ENCODE peak calls at places on chromosomes 16 and 17, in eight cellular contexts. S is A549, X is left lung, A is breast epithelium, R is uterus, C is dorsolateral prefrontal cortex, E is cardiac muscle cell, L is fibroblast of lung. I is an unnamed sample.

GRCh38 chr16:13767215-13767614 is 152.7 kb upstream of the ERCC4 start:
- DNase-seq in S (no peak), X (no peak), A (no peak), R (no peak), C (no peak), E (peak), L (no peak), I (no peak)

GRCh38 chr16:11004957-11005610 is 60.7 kb downstream of the CLEC16A start:
- DNase-seq in S (no peak), X (no peak), A (no peak), R (no peak), C (no peak), E (no peak), L (peak), I (no peak)

GRCh38 chr17:39099686-39100293 is 51.6 kb downstream of the PLXDC1 start:
- DNase-seq in S (no peak), X (no peak), A (no peak), R (peak), C (no peak), E (peak), L (peak), I (no peak)

GRCh38 chr16:31529398-31530312 is 2.0 kb downstream of the AHSP start:
- DNase-seq in S (no peak), X (no peak), A (no peak), R (peak), C (no peak), E (peak), L (no peak), I (no peak)

GRCh38 chr16:81666102-81666501 is 113.0 kb upstream of the PLCG2 start:
- DNase-seq in S (no peak), X (no peak), A (no peak), R (no peak), C (no peak), E (no peak), L (no peak), I (no peak)

GRCh38 chr17:19364699-19365498 is 2.4 kb upstream of the B9D1 start:
- DNase-seq in S (no peak), X (no peak), A (no peak), R (no peak), C (peak), E (peak), L (peak), I (no peak)

GRCh38 chr16:85205747-85206471 is 93.6 kb upstream of the CIBAR2 start:
- DNase-seq in S (no peak), X (peak), A (no peak), R (peak), C (no peak), E (peak), L (peak), I (no peak)

GRCh38 chr16:71356051-71356740 is 2.3 kb upstream of the CALB2 start:
- DNase-seq in S (no peak), X (no peak), A (no peak), R (no peak), C (no peak), E (no peak), L (no peak), I (no peak)

GRCh38 chr16:50213939-50214519 is 52.3 kb upstream of the ADCY7 start:
- DNase-seq in S (peak), X (no peak), A (no peak), R (no peak), C (no peak), E (peak), L (no peak), I (no peak)

GRCh38 chr17:65529761-65530157 is 31.7 kb downstream of the AXIN2 start:
- DNase-seq in S (no peak), X (no peak), A (no peak), R (no peak), C (no peak), E (no peak), L (no peak), I (no peak)

GRCh38 chr17:58388302-58389190 is 28.8 kb downstream of the RNF43 start:
- DNase-seq in S (no peak), X (no peak), A (no peak), R (no peak), C (no peak), E (no peak), L (peak), I (no peak)

GRCh38 chr16:159136-159849 is 6.5 kb upstream of the HBM start:
- DNase-seq in S (no peak), X (no peak), A (no peak), R (no peak), C (no peak), E (no peak), L (no peak), I (no peak)

GRCh38 chr16:10708969-10709368 is 14.2 kb upstream of the TEKT5 start:
- DNase-seq in S (no peak), X (no peak), A (no peak), R (no peak), C (no peak), E (no peak), L (no peak), I (no peak)

GRCh38 chr17:33013596-33014375 is 22.1 kb downstream of the SPACA3 start:
- DNase-seq in S (no peak), X (no peak), A (no peak), R (no peak), C (peak), E (no peak), L (peak), I (no peak)

GRCh38 chr16:81094771-81095251 is 1.4 kb downstream of the GCSH start:
- DNase-seq in S (no peak), X (no peak), A (no peak), R (no peak), C (no peak), E (no peak), L (peak), I (no peak)

GRCh38 chr17:77857613-77858012 is 100.9 kb upstream of the TNRC6C start:
- DNase-seq in S (no peak), X (no peak), A (no peak), R (no peak), C (no peak), E (no peak), L (peak), I (no peak)
- TF ChIP-seq CTCF in S (no peak), X (no peak), A (no peak), R (no peak), C (no peak), E (no peak), L (no peak), I (no peak)

GRCh38 chr17:59623151-59623550 is 3.5 kb downstream of the CLTC start:
- DNase-seq in S (no peak), X (no peak), A (no peak), R (no peak), C (no peak), E (no peak), L (no peak), I (no peak)
- H3K4me3 ChIP-seq in S (peak), X (peak), A (peak), R (no peak), C (peak), E (no peak), L (peak), I (peak)

DNA sequence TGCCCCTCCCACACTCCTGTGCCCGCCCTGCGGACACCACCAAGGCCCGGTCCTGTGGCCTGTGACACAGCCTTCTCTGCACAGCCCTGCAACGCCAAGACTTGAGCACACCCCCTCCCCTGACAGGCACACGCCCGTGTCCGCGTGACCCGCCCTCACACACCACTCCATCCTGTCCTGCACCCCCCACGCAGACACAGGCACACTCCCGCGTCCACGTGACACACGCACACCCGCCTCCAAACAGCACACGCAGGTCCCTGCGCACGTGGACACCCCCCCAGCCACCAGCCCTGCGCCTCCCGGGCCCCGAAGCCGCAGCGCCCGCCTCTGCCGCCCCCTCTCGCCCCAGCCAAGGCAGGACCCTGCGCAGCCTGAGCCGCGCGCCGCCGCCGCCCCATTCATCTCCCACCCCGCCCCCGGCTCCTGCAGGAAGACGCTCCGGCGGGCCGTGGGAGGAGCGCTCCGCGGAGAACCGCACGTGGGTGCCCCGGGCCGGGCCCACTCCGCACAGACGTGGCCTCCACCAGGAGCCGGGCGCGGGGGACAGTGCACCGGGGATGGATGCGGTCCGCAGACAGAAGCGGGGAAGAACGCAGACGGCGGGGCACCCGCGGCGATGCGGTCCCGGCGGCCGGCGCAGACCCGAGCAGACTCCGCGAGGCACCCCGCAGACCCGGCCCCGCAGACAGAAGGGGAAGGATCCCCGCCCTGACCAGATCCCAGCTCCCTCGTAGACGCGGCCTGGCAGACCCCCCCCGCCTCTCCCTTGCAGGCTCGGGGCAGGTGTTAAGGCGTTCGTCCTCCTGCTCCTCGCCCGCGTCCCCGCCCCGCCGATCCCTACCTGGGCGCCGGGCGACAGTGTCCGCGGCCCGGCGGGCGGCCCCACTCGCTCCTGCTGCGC is 506 bp downstream of the CAMKK1 start:
- DNase-seq in S (peak), X (peak), A (peak), R (peak), C (peak), E (peak), L (peak), I (no peak)
- TF ChIP-seq CTCF in S (no peak), X (no peak), A (no peak), R (no peak), C (no peak), E (no peak), L (no peak), I (no peak)

GRCh38 chr16:21708533-21709115 is 44.9 kb downstream of the OTOA start:
- DNase-seq in S (peak), X (no peak), A (peak), R (peak), C (peak), E (peak), L (peak), I (peak)

GRCh38 chr16:21713549-21714368 is 50.0 kb downstream of the OTOA start:
- DNase-seq in S (no peak), X (no peak), A (no peak), R (no peak), C (no peak), E (no peak), L (no peak), I (no peak)

GRCh38 chr16:21710938-21711337 is 47.2 kb downstream of the OTOA start:
- DNase-seq in S (no peak), X (no peak), A (no peak), R (no peak), C (no peak), E (no peak), L (no peak), I (no peak)
- H3K4me3 ChIP-seq in S (no peak), X (no peak), A (no peak), R (no peak), C (no peak), E (no peak), L (no peak), I (no peak)

GRCh38 chr16:67907397-67907796 is 14.3 kb downstream of the PSKH1 start:
- DNase-seq in S (no peak), X (no peak), A (no peak), R (no peak), C (no peak), E (no peak), L (no peak), I (no peak)

GRCh38 chr16:67915831-67916723 is 15.6 kb downstream of the CTRL start:
- DNase-seq in S (no peak), X (no peak), A (no peak), R (no peak), C (no peak), E (no peak), L (peak), I (no peak)

GRCh38 chr16:67909056-67909742 is 16.1 kb downstream of the PSKH1 start:
- DNase-seq in S (no peak), X (no peak), A (no peak), R (no peak), C (no peak), E (no peak), L (no peak), I (no peak)

GRCh38 chr16:67914758-67915622 is 16.7 kb downstream of the CTRL start:
- DNase-seq in S (no peak), X (no peak), A (no peak), R (no peak), C (no peak), E (no peak), L (no peak), I (no peak)

GRCh38 chr16:67910162-67910561 is 17.1 kb downstream of the PSKH1 start:
- DNase-seq in S (no peak), X (no peak), A (no peak), R (no peak), C (peak), E (no peak), L (peak), I (no peak)
- TF ChIP-seq CTCF in S (no peak), X (no peak), A (no peak), R (no peak), C (peak), E (no peak), L (no peak), I (no peak)

GRCh38 chr16:55821210-55821609 is 11.7 kb downstream of the CES1 start:
- DNase-seq in S (no peak), X (no peak), A (no peak), R (no peak), C (no peak), E (no peak), L (no peak), I (no peak)

GRCh38 chr16:55822280-55822810 is 10.6 kb downstream of the CES1 start:
- DNase-seq in S (no peak), X (no peak), A (no peak), R (no peak), C (no peak), E (no peak), L (no peak), I (no peak)

GRCh38 chr16:55824473-55824872 is 8.4 kb downstream of the CES1 start:
- DNase-seq in S (no peak), X (no peak), A (no peak), R (no peak), C (no peak), E (no peak), L (no peak), I (no peak)

GRCh38 chr16:55828680-55829079 is 4.2 kb downstream of the CES1 start:
- DNase-seq in S (no peak), X (no peak), A (no peak), R (no peak), C (no peak), E (no peak), L (no peak), I (no peak)

DNA sequence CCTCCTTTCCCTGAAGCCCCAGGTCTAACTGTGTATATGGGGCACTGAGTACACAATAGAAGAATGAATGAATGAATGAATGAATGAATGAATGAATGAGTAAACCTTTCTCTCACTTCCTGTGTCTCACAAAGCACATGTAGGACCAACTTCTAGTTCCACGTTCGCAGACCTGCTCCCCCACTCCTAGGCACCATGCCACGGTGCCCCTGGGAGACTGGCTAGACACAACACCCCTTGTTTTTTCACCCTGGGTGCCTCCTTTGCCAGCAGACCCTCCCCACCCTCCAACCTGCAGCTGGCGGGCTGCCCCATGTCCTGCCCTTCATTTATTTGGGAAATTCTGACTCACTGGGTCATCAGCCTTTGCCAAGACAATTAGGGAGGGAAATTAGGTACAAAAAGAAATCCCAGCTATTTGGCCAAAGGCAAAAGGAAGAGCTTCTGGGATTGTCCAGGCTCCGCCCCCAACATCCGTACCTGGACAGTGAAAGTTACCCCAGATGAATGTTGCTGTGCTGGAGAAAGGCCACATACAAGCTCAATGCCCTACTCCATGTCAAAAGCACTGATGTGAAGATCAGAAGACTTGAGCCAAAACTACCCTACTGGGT is 7.7 kb downstream of the CES1 start:
- DNase-seq in S (no peak), X (no peak), A (no peak), R (no peak), C (no peak), E (no peak), L (no peak), I (no peak)
- H3K4me3 ChIP-seq in S (no peak), X (no peak), A (no peak), R (no peak), C (no peak), E (no peak), L (no peak), I (no peak)

DNA sequence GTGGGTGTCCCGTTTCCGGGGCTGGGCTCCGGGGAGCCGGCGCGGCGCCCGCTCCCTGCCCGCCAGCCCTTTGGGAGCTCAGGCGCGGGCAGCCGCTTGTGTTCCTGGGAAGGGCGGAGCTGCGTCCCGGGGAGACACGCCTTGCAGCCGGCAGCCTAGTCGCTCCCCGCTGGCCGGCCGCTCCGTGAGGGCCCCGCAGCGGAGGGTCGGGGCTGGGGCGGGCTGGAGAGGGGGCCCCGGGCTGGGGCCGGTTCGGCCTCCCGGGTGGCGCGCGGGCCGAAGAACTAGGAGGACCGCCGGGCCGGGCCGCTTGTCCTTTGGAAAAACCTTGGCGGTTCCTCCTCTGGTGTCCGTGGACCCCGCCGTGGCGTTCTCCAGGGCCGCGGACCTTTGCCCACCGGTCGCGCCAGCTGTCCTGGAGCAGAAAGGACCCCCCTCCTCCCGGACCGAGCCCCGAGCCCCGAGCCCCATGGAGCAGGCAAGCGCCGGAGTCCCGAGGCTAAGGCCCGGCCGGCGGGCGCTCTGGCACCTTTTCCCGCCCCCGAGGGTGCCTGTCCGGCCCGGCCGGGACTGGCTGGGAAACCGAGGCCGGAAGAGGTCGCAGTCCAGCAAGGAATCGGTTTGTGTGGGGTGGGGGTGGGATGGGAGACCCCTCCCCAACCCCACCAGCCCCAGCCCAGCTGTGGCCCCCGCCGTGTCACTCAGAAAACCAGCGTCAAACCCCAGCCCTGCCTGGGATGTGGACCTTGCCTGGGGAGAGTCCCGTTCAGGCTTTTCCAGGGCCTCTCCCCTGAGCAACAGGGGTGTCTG is 6.8 kb upstream of the TBC1D3B start:
- DNase-seq in S (peak), X (peak), A (peak), R (peak), C (peak), E (peak), L (peak), I (no peak)
- TF ChIP-seq CTCF in S (no peak), X (no peak), A (no peak), R (no peak), C (no peak), E (no peak), L (no peak), I (no peak)

GRCh38 chr17:71378036-71378435 is 742.8 kb upstream of the SOX9 start:
- DNase-seq in S (no peak), X (no peak), A (no peak), R (no peak), C (no peak), E (no peak), L (no peak), I (no peak)

GRCh38 chr17:71379512-71379911 is 741.3 kb upstream of the SOX9 start:
- DNase-seq in S (no peak), X (no peak), A (no peak), R (no peak), C (no peak), E (no peak), L (peak), I (no peak)

GRCh38 chr17:71378741-71379140 is 742.1 kb upstream of the SOX9 start:
- DNase-seq in S (no peak), X (no peak), A (no peak), R (no peak), C (no peak), E (peak), L (no peak), I (no peak)

GRCh38 chr17:71380535-71380934 is 740.3 kb upstream of the SOX9 start:
- DNase-seq in S (no peak), X (no peak), A (no peak), R (no peak), C (no peak), E (no peak), L (no peak), I (no peak)

DNA sequence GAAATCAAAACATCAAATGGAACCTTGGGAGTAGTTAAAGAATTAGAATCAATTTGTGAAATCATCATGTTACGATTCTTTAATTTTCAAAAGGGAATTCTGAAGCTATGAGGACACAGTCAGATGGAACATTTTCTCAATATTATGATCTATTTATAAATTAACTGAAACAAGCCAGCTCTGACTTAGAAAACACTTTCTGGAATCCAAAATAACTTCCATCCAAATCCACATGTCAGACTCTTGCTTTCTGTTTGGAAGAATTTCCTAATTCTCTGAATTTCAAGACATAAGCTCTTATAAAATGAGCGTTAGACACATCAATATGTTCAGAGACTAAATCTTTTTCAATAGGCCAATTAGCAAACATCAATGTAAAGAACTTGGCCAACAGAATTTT is 737.7 kb upstream of the SOX9 start:
- DNase-seq in S (no peak), X (no peak), A (no peak), R (no peak), C (no peak), E (no peak), L (no peak), I (no peak)
- H3K4me3 ChIP-seq in S (no peak), X (no peak), A (no peak), R (no peak), C (no peak), E (no peak), L (no peak), I (no peak)

I was measured in epithelial cell of proximal tubule.